ENCODE peak calls at places on chromosome 22, in five cellular contexts. N, F, O, X and Z are unnamed samples.

GRCh38 chr22:28023774-28024173 is 104.7 kb upstream of the PITPNB start:
- DNase-seq in N (no peak), F (no peak), O (no peak), X (no peak), Z (no peak)

GRCh38 chr22:23772315-23773246 is at the start of gene MMP11:
- DNase-seq in N (no peak), F (peak), O (peak), X (peak), Z (peak)

GRCh38 chr22:39309364-39309861 is 10.0 kb downstream of the RPL3 start:
- DNase-seq in N (no peak), F (no peak), O (no peak), X (no peak), Z (no peak)

GRCh38 chr22:28904211-28904808 is 20.9 kb downstream of the ZNRF3 start:
- DNase-seq in N (peak), F (no peak), O (no peak), X (peak), Z (no peak)

GRCh38 chr22:45804986-45805325 is 133.3 kb downstream of the ATXN10 start:
- DNase-seq in N (peak), F (no peak), O (no peak), X (peak), Z (no peak)

GRCh38 chr22:23574877-23575276 is 5.2 kb downstream of the IGLL1 start:
- DNase-seq in N (no peak), F (no peak), O (no peak), X (no peak), Z (no peak)

GRCh38 chr22:27537481-27537891 is 264.1 kb downstream of the MN1 start:
- DNase-seq in N (peak), F (no peak), O (no peak), X (no peak), Z (no peak)

GRCh38 chr22:39266398-39267030 is 21.7 kb upstream of the PDGFB start:
- DNase-seq in N (peak), F (no peak), O (no peak), X (peak), Z (no peak)

GRCh38 chr22:47997052-47997568 is 1234.7 kb downstream of the TBC1D22A start:
- DNase-seq in N (no peak), F (no peak), O (no peak), X (no peak), Z (no peak)